ENCODE peak calls at places on chromosomes 7 and 10, in four cellular contexts. D, S, P and Q are unnamed samples.

GRCh38 chr10:92747066-92747465 is 57.3 kb downstream of the HHEX start:
- DNase-seq in P (no peak), S (no peak), D (no peak), Q (no peak)

GRCh38 chr7:7228472-7228871 is 46.1 kb downstream of the C1GALT1 start:
- DNase-seq in P (no peak), S (no peak), D (no peak), Q (no peak)

GRCh38 chr10:76393875-76394706 is 962.7 kb downstream of the LRMDA start:
- DNase-seq in D (no peak), P (no peak), S (no peak), Q (no peak)

GRCh38 chr7:74092964-74093339 is 9.3 kb downstream of the LIMK1 start:
- DNase-seq in D (no peak), S (no peak), P (peak), Q (no peak)

GRCh38 chr10:103917326-103918052 is 495 bp downstream of the STN1 start:
- DNase-seq in P (peak), D (no peak), S (peak), Q (no peak)

GRCh38 chr7:123191132-123191531 is 8.6 kb downstream of the SLC13A1 start:
- DNase-seq in S (peak), P (no peak), D (no peak), Q (no peak)

GRCh38 chr7:113279256-113279655 is 160.9 kb upstream of the SMIM30 start:
- DNase-seq in D (no peak), S (no peak), P (no peak), Q (no peak)

GRCh38 chr7:137508437-137509175 is 165.1 kb upstream of the PTN start:
- DNase-seq in D (no peak), S (no peak), P (no peak), Q (no peak)

GRCh38 chr10:80204193-80204714 is 1.1 kb downstream of the ANXA11 start:
- DNase-seq in S (peak), P (no peak), D (no peak), Q (no peak)

GRCh38 chr7:42692609-42693008 is 219.3 kb downstream of the C7orf25 start:
- DNase-seq in D (no peak), P (no peak), S (no peak), Q (no peak)

GRCh38 chr7:142871260-142872105 is 14.1 kb downstream of the TRPV6 start:
- DNase-seq in D (no peak), P (no peak), S (no peak), Q (no peak)

GRCh38 chr10:133394801-133395221 is 854 bp downstream of the MTG1 start:
- DNase-seq in P (peak), D (no peak), S (no peak), Q (no peak)

GRCh38 chr10:24207781-24208611 is 942 bp upstream of the KIAA1217 start:
- DNase-seq in P (no peak), D (no peak), S (peak), Q (no peak)

DNA sequence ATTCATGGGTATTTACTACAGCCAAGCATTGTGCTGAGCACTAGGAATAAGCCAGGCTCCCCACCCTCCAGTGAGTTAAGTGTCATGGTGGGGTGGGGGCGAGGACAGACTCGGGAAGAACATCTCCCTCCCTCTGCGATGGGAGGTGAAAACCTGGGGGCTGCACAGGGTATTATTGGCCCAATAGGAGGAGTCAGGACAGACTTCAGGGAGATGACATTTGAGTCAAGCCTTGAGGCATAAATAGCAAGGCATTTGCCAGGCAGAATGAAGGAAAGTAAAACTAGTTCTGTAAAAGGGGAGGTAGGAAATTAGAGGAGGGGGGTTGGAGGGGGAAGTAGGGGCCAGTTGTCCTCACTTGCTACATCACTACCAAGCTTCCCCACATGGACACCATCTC is 18.9 kb downstream of the NKX2-3 start:
- DNase-seq in P (no peak), D (no peak), S (no peak), Q (no peak)
- H3K4me2 ChIP-seq in P (no peak), D (no peak), S (no peak), Q (no peak)

GRCh38 chr10:5688587-5688986 is 3.9 kb downstream of the TASOR2 start:
- DNase-seq in S (no peak), D (no peak), P (no peak), Q (no peak)
- TF ChIP-seq FOSL1 in S (no peak), D (no peak), P (no peak), Q (no peak)

GRCh38 chr10:70600512-70601395 is 1.8 kb downstream of the PRF1 start:
- DNase-seq in D (no peak), P (peak), S (no peak), Q (peak)
- H3K4me2 ChIP-seq in D (peak), P (peak), S (no peak), Q (no peak)

DNA sequence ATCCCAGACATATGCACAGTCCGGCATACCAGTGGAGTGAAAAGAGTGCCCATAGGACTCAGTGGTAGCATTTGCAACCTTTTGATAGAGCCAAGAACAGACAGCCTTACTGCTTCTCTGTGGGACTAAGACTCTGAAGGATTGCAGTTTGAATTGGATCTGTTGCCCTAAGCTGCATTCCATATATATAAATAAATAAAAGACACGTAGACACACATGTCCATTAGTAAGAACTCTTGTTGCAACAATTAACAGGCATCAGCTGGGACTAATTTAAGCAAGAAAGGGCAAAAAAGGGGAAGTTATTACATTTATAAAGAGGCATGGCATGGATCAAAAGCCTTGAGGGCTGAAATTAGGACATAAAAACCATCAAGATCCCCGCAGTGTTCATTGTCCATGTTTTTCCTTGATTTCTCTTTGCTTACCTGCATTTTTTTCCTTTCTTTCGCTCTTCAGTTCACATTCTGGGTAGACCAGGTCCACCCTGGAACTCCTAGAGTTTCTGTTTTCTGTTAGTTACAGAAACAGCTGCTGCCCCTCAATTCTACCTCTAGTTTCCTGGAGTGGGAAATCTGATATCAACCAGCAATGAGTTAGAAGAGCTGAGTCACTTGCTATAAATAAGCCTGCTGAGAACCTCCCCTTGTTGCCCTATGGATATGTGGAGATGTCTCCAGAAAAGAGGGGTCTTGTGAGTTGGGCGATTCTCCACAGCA is 132.4 kb downstream of the SORCS1 start:
- DNase-seq in S (no peak), P (peak), D (no peak), Q (no peak)
- TF ChIP-seq FOSL1 in S (no peak), P (peak), D (no peak), Q (no peak)

GRCh38 chr10:67657775-67658174 is 38.2 kb downstream of the CTNNA3 start:
- DNase-seq in P (no peak), S (no peak), D (no peak), Q (no peak)

GRCh38 chr10:67662415-67662814 is 33.6 kb downstream of the CTNNA3 start:
- DNase-seq in P (no peak), D (no peak), S (no peak), Q (no peak)

GRCh38 chr10:67663449-67664087 is 32.4 kb downstream of the CTNNA3 start:
- DNase-seq in P (no peak), S (no peak), D (no peak), Q (no peak)

GRCh38 chr10:67664936-67665335 is 31.1 kb downstream of the CTNNA3 start:
- DNase-seq in S (no peak), P (no peak), D (no peak), Q (no peak)

GRCh38 chr10:67659497-67659896 is 36.5 kb downstream of the CTNNA3 start:
- DNase-seq in S (no peak), P (no peak), D (no peak), Q (no peak)
- H3K4me2 ChIP-seq in S (no peak), P (no peak), D (no peak), Q (no peak)